ENCODE peak calls at places on chromosome 17, in seven cellular contexts. N, X, U, S, K, T and R are unnamed samples.

GRCh38 chr17:55564077-55564476 is 52.8 kb upstream of the SMIM36 start:
- DNase-seq in N (no peak), X (no peak), U (no peak), S (no peak), K (no peak), T (no peak), R (no peak)

GRCh38 chr17:72640415-72641165 is 451.9 kb downstream of the SLC39A11 start:
- DNase-seq in N (no peak), X (no peak), U (no peak), S (no peak), K (no peak), T (no peak), R (no peak)

GRCh38 chr17:80968602-80969029 is 23.0 kb upstream of the CHMP6 start:
- DNase-seq in N (no peak), X (no peak), U (no peak), S (no peak), K (peak; percentile 46), T (no peak), R (no peak)

GRCh38 chr17:10286324-10286723 is 86.5 kb downstream of the MYH13 start:
- DNase-seq in N (no peak), X (no peak), U (no peak), S (no peak), K (no peak), T (no peak), R (no peak)

GRCh38 chr17:44022246-44022645 is 7.5 kb upstream of the TMEM101 start:
- DNase-seq in N (no peak), X (no peak), U (no peak), S (no peak), K (no peak), T (no peak), R (no peak)

GRCh38 chr17:8744086-8744781 is 402 bp downstream of the CCDC42 start:
- DNase-seq in N (no peak), X (no peak), U (no peak), S (no peak), K (no peak), T (no peak), R (no peak)

GRCh38 chr17:36777118-36777517 is 160.2 kb upstream of the LHX1 start:
- DNase-seq in N (no peak), X (peak; percentile 54), U (no peak), S (no peak), K (no peak), T (no peak), R (no peak)

GRCh38 chr17:42132941-42133340 is 10.3 kb downstream of the HSPB9 start:
- DNase-seq in N (no peak), X (peak; percentile 61), U (no peak), S (no peak), K (no peak), T (no peak), R (no peak)

GRCh38 chr17:77280304-77280910 is 139.6 kb downstream of the SEC14L1 start:
- DNase-seq in N (peak; percentile 19), X (peak; percentile 94), U (peak; percentile 31), S (no peak), K (no peak), T (no peak), R (no peak)

GRCh38 chr17:40122944-40123810 is 1.4 kb downstream of the MSL1 start:
- DNase-seq in N (no peak), X (peak; percentile 44), U (peak; percentile 66), S (peak; percentile 46), K (no peak), T (no peak), R (peak; percentile 38)

GRCh38 chr17:8698142-8699050 is 46.2 kb downstream of the CCDC42 start:
- DNase-seq in N (no peak), X (peak; percentile 28), U (no peak), S (no peak), K (no peak), T (no peak), R (no peak)

GRCh38 chr17:77127735-77128361 is 12.9 kb upstream of the SEC14L1 start:
- DNase-seq in N (no peak), X (no peak), U (peak; percentile 85), S (peak; percentile 35), K (no peak), T (no peak), R (peak; percentile 42)

GRCh38 chr17:76732734-76733617 is 4.2 kb downstream of the SRSF2 start:
- DNase-seq in N (no peak), X (no peak), U (no peak), S (no peak), K (no peak), T (no peak), R (no peak)

GRCh38 chr17:17570207-17570797 is 21.2 kb downstream of the PEMT start:
- DNase-seq in N (no peak), X (no peak), U (no peak), S (no peak), K (no peak), T (no peak), R (no peak)

GRCh38 chr17:55709984-55710383 is 12.7 kb downstream of the TMEM100 start:
- DNase-seq in N (no peak), X (no peak), U (no peak), S (no peak), K (no peak), T (no peak), R (no peak)

GRCh38 chr17:31869031-31869430 is 10.0 kb upstream of the COPRS start:
- DNase-seq in N (no peak), X (no peak), U (no peak), S (no peak), K (no peak), T (no peak), R (no peak)

GRCh38 chr17:6139447-6139832 is 69.3 kb downstream of the WSCD1 start:
- DNase-seq in N (no peak), X (no peak), U (no peak), S (no peak), K (no peak), T (no peak), R (no peak)

GRCh38 chr17:77821114-77821513 is 137.4 kb upstream of the TNRC6C start:
- DNase-seq in N (no peak), X (no peak), U (no peak), S (no peak), K (no peak), T (no peak), R (no peak)

GRCh38 chr17:78997881-78998280 is 11.7 kb downstream of the CANT1 start:
- DNase-seq in N (no peak), X (no peak), U (no peak), S (no peak), K (no peak), T (no peak), R (no peak)

GRCh38 chr17:29731589-29731929 is 108.8 kb upstream of the CORO6 start:
- DNase-seq in N (no peak), X (no peak), U (no peak), S (no peak), K (no peak), T (no peak), R (no peak)

GRCh38 chr17:81845881-81846742 is 11.3 kb upstream of the PPP1R27 start:
- DNase-seq in N (no peak), X (no peak), U (no peak), S (no peak), K (no peak), T (no peak), R (no peak)

GRCh38 chr17:64216385-64217248 is 46.4 kb downstream of the TEX2 start:
- DNase-seq in N (peak; percentile 35), X (no peak), U (no peak), S (no peak), K (no peak), T (no peak), R (no peak)

GRCh38 chr17:49069585-49070273 is 62.8 kb upstream of the B4GALNT2 start:
- DNase-seq in N (no peak), X (peak; percentile 29), U (no peak), S (no peak), K (no peak), T (no peak), R (no peak)

GRCh38 chr17:46108550-46109110 is 84.6 kb downstream of the KANSL1 start:
- DNase-seq in N (no peak), X (peak; percentile 33), U (no peak), S (no peak), K (no peak), T (no peak), R (no peak)

GRCh38 chr17:1022278-1023024 is 25.5 kb downstream of the TIMM22 start:
- DNase-seq in N (no peak), X (no peak), U (no peak), S (no peak), K (no peak), T (no peak), R (no peak)

GRCh38 chr17:72270530-72270929 is 149.7 kb downstream of the SOX9 start:
- DNase-seq in N (peak; percentile 79), X (no peak), U (no peak), S (no peak), K (no peak), T (no peak), R (no peak)

GRCh38 chr17:68381076-68381900 is 76.0 kb downstream of the WIPI1 start:
- DNase-seq in N (peak; percentile 85), X (peak; percentile 45), U (no peak), S (peak; percentile 14), K (no peak), T (no peak), R (no peak)

GRCh38 chr17:43545383-43545632 is 832 bp downstream of the ETV4 start:
- DNase-seq in N (peak; percentile 62), X (peak; percentile 27), U (peak; percentile 26), S (peak; percentile 2), K (no peak), T (no peak), R (no peak)

GRCh38 chr17:64277831-64278562 is 14.9 kb upstream of the TEX2 start:
- DNase-seq in N (no peak), X (no peak), U (no peak), S (no peak), K (no peak), T (no peak), R (no peak)